ENCODE peak calls at places on chromosomes 6 and 20, in six cellular contexts. U is CD4-positive, CD25-positive, alpha-beta regulatory T cell; K is sigmoid colon; O is AG04450; Z is lung; M is SK-N-SH. F is an unnamed sample.

GRCh38 chr6:143410859-143411270 is 39.6 kb downstream of the ADAT2 start:
- DNase-seq in M (no peak), K (no peak), U (no peak), Z (no peak), O (no peak), F (no peak)

GRCh38 chr6:119368917-119369316 is 19.4 kb upstream of the MAN1A1 start:
- DNase-seq in Z (no peak), O (no peak), K (no peak), U (no peak), M (no peak), F (no peak)

GRCh38 chr6:56246544-56246940 is 838 bp downstream of the COL21A1 start:
- DNase-seq in O (no peak), M (no peak), Z (no peak), U (no peak), K (no peak), F (peak; percentile 10)

GRCh38 chr6:160247457-160247883 is 11.2 kb downstream of the SLC22A2 start:
- DNase-seq in U (no peak), O (no peak), K (no peak), Z (no peak), M (no peak), F (no peak)

GRCh38 chr6:143965503-143966171 is 42.4 kb downstream of the PLAGL1 start:
- DNase-seq in O (no peak), M (no peak), K (no peak), U (no peak), Z (no peak), F (no peak)

GRCh38 chr6:166007349-166008263 is 160.0 kb downstream of the TBXT start:
- DNase-seq in M (peak; percentile 55), Z (no peak), O (no peak), U (no peak), K (peak; percentile 93), F (peak; percentile 60)

GRCh38 chr20:43988867-43989266 is 74.2 kb downstream of the TOX2 start:
- DNase-seq in O (peak; percentile 10), M (no peak), U (no peak), K (no peak), Z (no peak), F (no peak)

GRCh38 chr6:93242049-93242448 is 177.3 kb downstream of the EPHA7 start:
- DNase-seq in Z (no peak), U (no peak), O (no peak), K (no peak), M (no peak), F (no peak)

GRCh38 chr20:58519940-58520712 is 4.9 kb upstream of the APCDD1L start:
- DNase-seq in U (no peak), M (no peak), Z (no peak), K (peak; percentile 14), O (no peak), F (no peak)

GRCh38 chr6:158313989-158314388 is 1.7 kb downstream of the TULP4 start:
- DNase-seq in U (no peak), K (no peak), O (no peak), Z (no peak), M (no peak), F (no peak)

GRCh38 chr20:61739086-61739831 is 326.4 kb downstream of the TAF4 start:
- DNase-seq in U (no peak), M (no peak), K (no peak), Z (no peak), O (no peak), F (peak; percentile 59)

GRCh38 chr20:53786445-53787267 is 193.0 kb upstream of the ZNF217 start:
- DNase-seq in O (no peak), M (no peak), U (no peak), Z (no peak), K (no peak), F (no peak)

GRCh38 chr6:3855866-3856265 is 6.7 kb downstream of the FAM50B start:
- DNase-seq in Z (no peak), O (no peak), U (no peak), K (no peak), M (no peak), F (no peak)

GRCh38 chr6:40848038-40848437 is 191.0 kb downstream of the UNC5CL start:
- DNase-seq in O (no peak), M (no peak), Z (no peak), U (no peak), K (no peak), F (no peak)

GRCh38 chr6:38212579-38212978 is 393.1 kb downstream of the ZFAND3 start:
- DNase-seq in O (no peak), Z (no peak), M (no peak), U (no peak), K (no peak), F (no peak)

GRCh38 chr20:63794614-63795013 is 36.5 kb downstream of the ZBTB46 start:
- DNase-seq in U (no peak), M (no peak), K (no peak), Z (no peak), O (no peak), F (peak; percentile 41)

DNA sequence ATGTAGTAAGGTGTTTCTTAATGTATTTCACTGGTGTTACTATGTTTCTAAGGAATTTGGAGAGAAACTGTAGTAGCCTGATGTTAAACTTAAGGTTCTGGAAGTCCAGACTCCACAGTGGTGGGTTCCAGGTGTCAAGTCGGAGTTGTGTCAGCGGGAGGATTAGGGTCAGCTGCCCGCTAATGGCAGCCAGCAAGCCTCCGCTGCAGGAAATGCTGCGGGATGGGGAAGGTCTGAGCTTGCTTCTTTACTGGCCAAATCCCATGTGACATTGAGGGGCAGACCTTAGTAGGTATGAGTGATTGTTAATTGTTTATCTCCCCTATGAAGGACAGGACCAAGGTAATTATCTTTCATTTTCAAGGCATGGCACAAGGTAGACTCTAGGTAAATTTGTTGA is 3.7 kb upstream of the ARID1B start:
- DNase-seq in U (no peak), Z (no peak), O (no peak), K (no peak), M (no peak), F (peak; percentile 70)
- H3K4me3 ChIP-seq in U (no peak overlapping the region), Z (no peak overlapping the region), O (no peak overlapping the region), K (no peak overlapping the region), M (no peak overlapping the region), F (no peak overlapping the region)

GRCh38 chr6:33725222-33725621 is 13.7 kb upstream of the UQCC2 start:
- DNase-seq in M (no peak), K (no peak), U (no peak), O (no peak), Z (no peak), F (no peak)

GRCh38 chr6:33727126-33727525 is 15.6 kb upstream of the UQCC2 start:
- DNase-seq in K (no peak), O (no peak), U (no peak), Z (no peak), M (no peak), F (no peak)

GRCh38 chr6:33724281-33725023 is 13.0 kb upstream of the UQCC2 start:
- DNase-seq in Z (no peak), M (no peak), U (no peak), O (no peak), K (no peak), F (peak; percentile 72)

GRCh38 chr6:33726696-33727095 is 15.2 kb upstream of the UQCC2 start:
- DNase-seq in M (no peak), O (no peak), K (no peak), Z (no peak), U (no peak), F (no peak)

DNA sequence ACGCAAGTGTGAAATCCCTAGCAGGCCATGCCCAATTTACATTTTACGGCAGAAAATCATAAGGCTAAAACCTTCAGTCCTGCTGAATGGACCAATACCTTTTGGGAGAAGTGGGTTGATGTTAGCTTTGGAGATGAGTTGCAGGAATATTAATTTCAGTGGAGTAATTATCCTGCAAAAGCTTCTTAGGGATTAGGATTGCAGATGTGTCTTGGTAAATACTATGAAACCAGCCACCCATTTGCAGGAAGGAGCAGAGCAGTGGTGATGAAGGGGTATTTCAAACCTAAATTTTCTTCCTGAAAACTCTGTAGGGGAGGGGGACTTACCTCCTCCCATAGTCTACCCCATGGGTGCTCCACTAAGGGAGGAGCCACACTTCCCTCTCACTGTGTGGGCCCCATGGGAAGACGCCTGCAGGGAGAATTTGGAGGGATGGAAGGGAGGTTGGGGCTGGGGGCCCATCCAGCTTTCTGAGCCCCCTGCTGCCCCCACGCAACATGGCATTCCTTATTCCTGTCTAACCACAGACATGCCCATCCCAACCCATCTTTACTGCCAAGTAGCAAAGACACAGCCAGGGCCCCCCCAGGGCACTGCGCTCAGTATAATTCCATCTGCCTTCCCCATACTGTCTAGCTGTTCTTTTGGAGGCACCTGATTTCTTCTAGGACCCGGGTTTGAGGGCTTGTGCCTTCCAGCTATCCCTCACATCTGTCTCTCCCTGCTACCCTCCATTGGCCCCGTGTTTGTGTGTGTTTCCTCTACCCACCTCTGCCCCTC is 14.6 kb upstream of the UQCC2 start:
- DNase-seq in Z (no peak), O (no peak), M (no peak), K (no peak), U (no peak), F (no peak)
- H3K27me3 ChIP-seq in Z (no peaks in the 10 kb centered on the region), O (peaks cover 23% of the 10 kb centered on the region), M (peaks cover 60% of the 10 kb centered on the region), K (no peaks in the 10 kb centered on the region), U (peaks cover 4% of the 10 kb centered on the region), F (peaks cover 2% of the 10 kb centered on the region)

GRCh38 chr20:41038149-41038877 is 9.7 kb downstream of the TOP1 start:
- DNase-seq in Z (no peak), K (no peak), M (no peak), O (no peak), U (no peak), F (no peak)
- H3K4me3 ChIP-seq in Z (no peak overlapping the region), K (no peak overlapping the region), M (no peak overlapping the region), O (no peak overlapping the region), U (no peak overlapping the region), F (no peak overlapping the region)

DNA sequence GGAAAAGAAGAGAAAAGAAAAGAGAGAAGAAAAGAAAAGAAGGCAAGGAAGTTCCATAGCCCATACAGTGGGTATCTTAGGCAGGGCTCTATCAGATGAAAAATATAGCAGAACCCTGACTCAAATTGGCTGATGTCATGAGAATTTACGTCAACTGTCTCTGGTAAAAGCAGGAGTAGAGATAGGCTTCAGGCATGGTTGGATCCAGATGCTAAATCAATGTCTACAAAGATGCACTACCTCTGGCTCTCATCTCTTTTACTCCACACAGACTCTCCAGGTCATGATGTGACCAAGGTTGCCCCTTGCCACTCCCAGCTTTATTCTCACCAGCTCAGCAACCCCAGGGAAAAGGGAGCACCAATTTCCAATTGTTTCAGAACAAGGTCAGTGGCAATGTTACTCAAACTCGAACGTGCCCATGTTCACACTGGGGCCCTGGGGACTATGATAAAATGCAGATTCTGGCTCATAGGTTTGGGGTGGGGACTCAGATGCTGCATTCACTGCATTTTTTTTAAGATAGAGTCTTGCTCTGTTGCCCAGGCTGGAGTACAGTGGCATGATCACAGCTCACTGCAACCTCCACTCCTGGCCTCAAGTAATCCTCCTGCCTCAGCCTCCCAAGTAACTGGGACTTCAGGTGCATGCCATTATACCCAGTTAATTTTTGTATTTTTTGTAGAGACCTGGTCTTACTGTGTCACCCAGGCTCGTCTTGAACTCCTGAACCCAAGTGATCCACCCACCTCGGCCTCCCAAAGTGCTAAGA is 33.4 kb upstream of the PTGIS start:
- DNase-seq in U (no peak), M (no peak), K (no peak), Z (no peak), O (no peak), F (no peak)
- H3K27me3 ChIP-seq in U (no peaks in the 10 kb centered on the region), M (no peaks in the 10 kb centered on the region), K (no peaks in the 10 kb centered on the region), Z (no peaks in the 10 kb centered on the region), O (no peaks in the 10 kb centered on the region), F (no peaks in the 10 kb centered on the region)

F was measured in H7.